ENCODE peak calls at places on chromosomes 13 and 19, in eight cellular contexts. E is foreskin fibroblast, I is psoas muscle, K is upper lobe of left lung, W is right atrium auricular region, Y is sigmoid colon, O is fibroblast of pulmonary artery, H is NB4. V is an unnamed sample.

GRCh38 chr19:35740423-35741215 is 1.6 kb downstream of the IGFLR1 start:
- DNase-seq in E (peak; percentile 96), I (peak; percentile 99), K (peak; percentile 99), W (peak; percentile 98), Y (peak; percentile 99), O (peak; percentile 97), H (peak; percentile 95), V (peak; percentile 88)

GRCh38 chr13:102914629-102914935 is 68.8 kb downstream of the ERCC5 start:
- DNase-seq in E (no peak), I (no peak), K (no peak), W (no peak), Y (no peak), O (no peak), H (no peak), V (no peak)

GRCh38 chr19:43784981-43785808 is 4.4 kb upstream of the KCNN4 start:
- DNase-seq in E (peak; percentile 61), I (no peak), K (peak; percentile 75), W (peak; percentile 71), Y (no peak), O (peak; percentile 75), H (peak; percentile 71), V (no peak)

GRCh38 chr19:16117594-16118033 is 5.9 kb downstream of the RAB8A start:
- DNase-seq in E (no peak), I (peak; percentile 36), K (no peak), W (no peak), Y (no peak), O (no peak), H (peak; percentile 86), V (no peak)

GRCh38 chr19:9857920-9858746 is 23.0 kb downstream of the PIN1 start:
- DNase-seq in E (no peak), I (no peak), K (no peak), W (no peak), Y (no peak), O (no peak), H (peak; percentile 79), V (no peak)

GRCh38 chr13:49681837-49682236 is 9.4 kb downstream of the EBPL start:
- DNase-seq in E (peak; percentile 20), I (no peak), K (no peak), W (peak; percentile 21), Y (no peak), O (peak; percentile 16), H (no peak), V (no peak)

GRCh38 chr13:113404723-113405471 is 41.0 kb upstream of the GRTP1 start:
- DNase-seq in E (no peak), I (peak; percentile 83), K (no peak), W (no peak), Y (peak; percentile 53), O (no peak), H (no peak), V (no peak)

GRCh38 chr13:98022210-98022609 is 68.7 kb downstream of the IPO5 start:
- DNase-seq in E (peak; percentile 75), I (no peak), K (peak; percentile 53), W (no peak), Y (no peak), O (peak; percentile 69), H (no peak), V (peak; percentile 49)

GRCh38 chr19:51365211-51366049 is 758 bp downstream of the ETFB start:
- DNase-seq in E (peak; percentile 39), I (peak; percentile 57), K (peak; percentile 49), W (peak; percentile 62), Y (peak; percentile 73), O (peak; percentile 57), H (peak; percentile 64), V (no peak)

GRCh38 chr13:45511310-45512147 is 46.8 kb downstream of the COG3 start:
- DNase-seq in E (peak; percentile 59), I (no peak), K (no peak), W (no peak), Y (no peak), O (peak; percentile 89), H (peak; percentile 76), V (peak; percentile 35)

GRCh38 chr19:48632692-48633147 is 4.5 kb downstream of the DBP start:
- DNase-seq in E (peak; percentile 63), I (no peak), K (peak; percentile 31), W (no peak), Y (no peak), O (peak; percentile 53), H (peak; percentile 87), V (no peak)

GRCh38 chr13:25687622-25688225 is 315.9 kb downstream of the ATP8A2 start:
- DNase-seq in E (no peak), I (no peak), K (no peak), W (no peak), Y (no peak), O (peak; percentile 1), H (no peak), V (no peak)

GRCh38 chr13:39787086-39787487 is 131.6 kb downstream of the COG6 start:
- DNase-seq in E (no peak), I (no peak), K (no peak), W (no peak), Y (no peak), O (peak; percentile 45), H (no peak), V (peak; percentile 36)

GRCh38 chr19:34555447-34555846 is 73.9 kb downstream of the WTIP start:
- DNase-seq in E (peak; percentile 3), I (no peak), K (no peak), W (no peak), Y (no peak), O (peak; percentile 2), H (peak; percentile 20), V (no peak)

GRCh38 chr13:26095846-26096245 is 44.0 kb upstream of the SHISA2 start:
- DNase-seq in E (no peak), I (no peak), K (no peak), W (no peak), Y (no peak), O (no peak), H (no peak), V (no peak)

GRCh38 chr19:51094696-51095279 is 12.1 kb upstream of the KLK14 start:
- DNase-seq in E (no peak), I (no peak), K (peak; percentile 38), W (no peak), Y (no peak), O (peak; percentile 12), H (peak; percentile 48), V (no peak)

GRCh38 chr19:27738569-27739193 is 1474.3 kb downstream of the UQCRFS1 start:
- DNase-seq in E (no peak), I (no peak), K (no peak), W (no peak), Y (no peak), O (no peak), H (no peak), V (no peak)

GRCh38 chr19:28406237-28406596 is 806.7 kb downstream of the UQCRFS1 start:
- DNase-seq in E (no peak), I (no peak), K (no peak), W (peak; percentile 9), Y (no peak), O (no peak), H (no peak), V (no peak)

GRCh38 chr19:11361037-11361770 is 6.0 kb downstream of the PLPPR2 start:
- DNase-seq in E (no peak), I (peak; percentile 66), K (peak; percentile 73), W (no peak), Y (no peak), O (no peak), H (no peak), V (no peak)

GRCh38 chr13:101265934-101266333 is 150.4 kb downstream of the NALCN start:
- DNase-seq in E (no peak), I (no peak), K (no peak), W (no peak), Y (no peak), O (no peak), H (no peak), V (no peak)

GRCh38 chr13:113361406-113361805 is 2.5 kb downstream of the GRTP1 start:
- DNase-seq in E (no peak), I (no peak), K (no peak), W (no peak), Y (no peak), O (no peak), H (no peak), V (no peak)

GRCh38 chr13:96223231-96223630 is 133.3 kb downstream of the HS6ST3 start:
- DNase-seq in E (peak; percentile 1), I (peak; percentile 49), K (no peak), W (peak; percentile 66), Y (no peak), O (no peak), H (no peak), V (no peak)

GRCh38 chr13:80070024-80070703 is 270.8 kb downstream of the SPRY2 start:
- DNase-seq in E (no peak), I (no peak), K (no peak), W (no peak), Y (no peak), O (no peak), H (no peak), V (no peak)

GRCh38 chr13:23767806-23768205 is 121.4 kb downstream of the MIPEP start:
- DNase-seq in E (no peak), I (no peak), K (no peak), W (no peak), Y (no peak), O (no peak), H (no peak), V (no peak)
- H3K4me3 ChIP-seq in E (no peak overlapping the region), I (no peak overlapping the region), K (no peak overlapping the region), W (no peak overlapping the region), Y (no peak overlapping the region), O (no peak overlapping the region), H (no peak overlapping the region), V (no peak overlapping the region)

DNA sequence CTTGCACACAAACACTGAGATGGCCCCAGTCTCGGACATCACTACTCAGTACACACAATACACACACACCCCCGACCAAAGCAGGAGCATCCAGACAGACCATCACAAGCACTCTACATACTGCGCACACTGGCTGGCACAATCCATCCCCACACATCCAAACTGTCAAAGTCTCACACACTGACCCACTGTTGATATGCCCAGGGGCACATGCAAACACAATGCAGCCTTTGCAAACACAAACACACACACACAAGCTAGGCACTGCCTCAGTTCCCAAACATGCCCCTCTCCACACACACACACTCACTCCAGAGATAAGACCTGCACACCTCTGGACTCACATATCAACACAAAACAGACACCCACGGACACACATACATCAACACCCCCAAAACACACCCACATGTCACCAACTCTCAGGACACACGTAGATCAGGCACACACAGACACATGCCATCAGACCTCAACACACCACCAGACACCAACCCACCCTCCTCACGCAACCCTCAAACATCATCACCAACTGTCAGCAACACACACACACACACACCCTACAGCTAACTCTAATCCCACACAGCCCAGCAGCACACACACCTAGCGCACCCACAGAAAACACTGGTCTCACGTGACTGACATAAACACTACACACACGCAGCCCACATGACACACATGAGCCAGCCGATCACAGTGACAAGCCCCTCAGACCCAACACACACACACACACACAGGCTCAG is 1.9 kb downstream of the BBC3 start:
- DNase-seq in E (no peak), I (no peak), K (peak; percentile 42), W (no peak), Y (peak; percentile 67), O (peak; percentile 43), H (peak; percentile 75), V (no peak)
- H3K4me3 ChIP-seq in E (peak overlapping the region; percentile 96), I (peak overlapping the region; percentile 99), K (peak overlapping the region; percentile 99), W (peak overlapping the region; percentile 84), Y (peak overlapping the region; percentile 93), O (peak overlapping the region; percentile 98), H (peak overlapping the region; percentile 63), V (peak overlapping the region; percentile 71)

GRCh38 chr13:64362564-64362963 is 2867.6 kb downstream of the PCDH9 start:
- DNase-seq in E (no peak), I (no peak), K (no peak), W (no peak), Y (no peak), O (no peak), H (no peak), V (no peak)
- H3K4me3 ChIP-seq in E (no peak overlapping the region), I (no peak overlapping the region), K (no peak overlapping the region), W (no peak overlapping the region), Y (no peak overlapping the region), O (no peak overlapping the region), H (no peak overlapping the region), V (no peak overlapping the region)

GRCh38 chr13:93345061-93345460 is 118.5 kb downstream of the GPC6 start:
- DNase-seq in E (no peak), I (no peak), K (no peak), W (no peak), Y (no peak), O (no peak), H (no peak), V (no peak)
- H3K4me3 ChIP-seq in E (no peak overlapping the region), I (no peak overlapping the region), K (no peak overlapping the region), W (no peak overlapping the region), Y (no peak overlapping the region), O (no peak overlapping the region), H (no peak overlapping the region), V (no peak overlapping the region)